ENCODE peak calls at places on chromosomes 16 and 17, in ten cellular contexts. N is right cardiac atrium; J is HCT116; O is effector memory CD4-positive, alpha-beta T cell; W is hepatocyte; Q is tibial artery; P is cardiac muscle cell; M is left ventricle myocardium inferior; G is uterus; Z is small intestine. Y is an unnamed sample. For H3K4me1, the result is how much of the 10 kb centered on the place peaks cover.

GRCh38 chr17:37543527-37544122 is 53.9 kb downstream of the DUSP14 start:
- DNase-seq in N (no peak), J (no peak), Z (no peak), M (no peak), O (no peak), P (no peak), Q (no peak), G (no peak), W (no peak), Y (no peak)

GRCh38 chr17:69235338-69236058 is 6.9 kb upstream of the ABCA10 start:
- DNase-seq in Z (peak), O (peak), M (peak), W (peak), J (peak), N (peak), Q (peak), P (peak), G (peak), Y (peak)

GRCh38 chr17:31112001-31112661 is 17.4 kb downstream of the NF1 start:
- DNase-seq in O (no peak), Z (no peak), P (no peak), Q (no peak), M (no peak), G (no peak), N (no peak), W (no peak), J (no peak), Y (no peak)

GRCh38 chr16:9003322-9003721 is 39.6 kb upstream of the USP7 start:
- DNase-seq in O (no peak), Q (no peak), W (peak), P (no peak), N (no peak), G (no peak), Z (peak), M (no peak), J (no peak), Y (no peak)

GRCh38 chr16:20319406-20319805 is 7.9 kb downstream of the GP2 start:
- DNase-seq in G (no peak), W (no peak), J (no peak), Z (no peak), P (no peak), N (no peak), O (no peak), M (no peak), Q (no peak), Y (no peak)

GRCh38 chr17:73203135-73203787 is 10.4 kb downstream of the COG1 start:
- DNase-seq in G (peak), J (no peak), Q (no peak), P (peak), N (no peak), O (no peak), M (no peak), W (peak), Z (peak), Y (no peak)

GRCh38 chr16:85637061-85637807 is 24.1 kb downstream of the GSE1 start:
- DNase-seq in Z (no peak), Q (no peak), N (no peak), J (no peak), P (no peak), G (no peak), W (no peak), O (no peak), M (no peak), Y (no peak)

GRCh38 chr16:29668267-29668666 is 5.2 kb downstream of the SPN start:
- DNase-seq in M (no peak), Q (no peak), J (no peak), G (no peak), O (no peak), Z (no peak), N (no peak), P (no peak), W (no peak), Y (no peak)

GRCh38 chr16:86120201-86120981 is 221.4 kb downstream of the IRF8 start:
- DNase-seq in W (peak), Q (no peak), Z (no peak), J (no peak), N (no peak), G (no peak), M (no peak), O (no peak), P (no peak), Y (no peak)

GRCh38 chr17:34349748-34350147 is 6.5 kb upstream of the CCL13 start:
- DNase-seq in J (no peak), Q (no peak), N (no peak), Z (no peak), O (no peak), G (no peak), W (no peak), P (no peak), M (no peak), Y (no peak)

GRCh38 chr17:8141741-8142140 is 10.5 kb downstream of the PER1 start:
- DNase-seq in W (peak), O (no peak), Q (no peak), P (peak), M (no peak), G (no peak), J (no peak), Z (no peak), N (peak), Y (no peak)

GRCh38 chr16:57834936-57835335 is 32.6 kb upstream of the KIFC3 start:
- DNase-seq in Q (no peak), Z (no peak), W (no peak), O (no peak), G (no peak), M (no peak), J (no peak), N (no peak), P (peak), Y (no peak)

GRCh38 chr17:82957961-82958491 is 118.2 kb upstream of the ZNF750 start:
- DNase-seq in P (no peak), Q (no peak), M (peak), O (no peak), G (no peak), J (no peak), N (peak), Z (no peak), W (no peak), Y (no peak)

GRCh38 chr16:65888201-65888600 is 478.3 kb upstream of the CDH5 start:
- DNase-seq in P (no peak), J (no peak), W (no peak), Z (no peak), Q (no peak), G (no peak), M (no peak), N (no peak), O (no peak), Y (no peak)

GRCh38 chr16:66569827-66570405 is 3.7 kb downstream of the CMTM1 start:
- DNase-seq in W (peak), P (peak), N (no peak), O (no peak), Q (no peak), M (no peak), J (no peak), G (no peak), Z (peak), Y (no peak)

DNA sequence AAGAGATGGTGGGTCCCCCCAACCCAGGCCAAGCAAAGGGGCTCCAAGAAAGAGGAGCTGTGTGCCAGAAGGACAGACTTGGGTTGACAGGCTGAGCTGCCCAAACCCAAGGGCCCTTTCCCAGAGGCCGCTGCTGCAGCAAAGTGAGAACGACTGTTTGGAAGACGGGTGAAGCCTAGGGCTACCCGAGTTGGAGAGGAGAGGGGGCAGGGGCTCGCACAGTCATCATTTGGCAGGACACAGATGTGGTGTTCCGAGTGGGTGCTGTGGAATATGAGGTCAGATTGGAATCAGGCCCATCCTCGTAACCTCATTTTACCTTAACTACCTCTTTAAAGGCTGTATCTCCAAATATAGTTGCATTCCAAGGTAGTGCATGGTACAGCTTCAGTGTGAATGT is 5.3 kb upstream of the MFAP4 start:
- DNase-seq in J (no peak), G (no peak), O (no peak), P (no peak), M (no peak), W (no peak), N (no peak), Q (no peak), Z (no peak), Y (no peak)
- H3K4me3 ChIP-seq in J (no peak), G (no peak), O (no peak), P (no peak), M (no peak), W (no peak), N (no peak), Q (no peak), Z (no peak), Y (no peak)

DNA sequence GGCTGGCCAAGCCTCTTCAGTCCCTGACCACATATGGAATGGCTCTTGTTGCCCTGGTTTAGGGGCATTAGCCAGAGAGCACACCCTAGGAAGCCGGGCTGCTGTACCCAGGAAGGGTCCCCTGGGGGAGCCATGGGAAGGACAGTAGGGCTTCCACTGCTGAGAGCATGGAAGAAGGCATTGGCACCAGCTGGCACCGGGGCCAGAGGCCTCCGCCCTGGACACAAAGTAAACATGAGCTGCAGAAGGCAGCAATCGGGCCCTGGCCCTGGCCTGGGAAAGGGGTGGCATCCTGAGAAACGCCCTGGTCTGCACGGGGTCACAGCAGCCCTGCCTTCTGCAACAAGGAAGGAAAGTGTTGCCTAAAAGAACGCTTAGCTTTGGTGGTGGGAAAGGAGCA is 49.4 kb downstream of the VAC14 start:
- DNase-seq in P (no peak), O (no peak), J (no peak), N (peak), Z (no peak), Q (no peak), G (no peak), W (no peak), M (no peak), Y (no peak)
- H3K4me1 ChIP-seq in P (under half), O (under half), J (under half), N (under half), Z (under half), Q (half or more), G (under half), W (under half), M (half or more), Y (under half)

GRCh38 chr17:75509528-75510258 is 5.6 kb downstream of the CASKIN2 start:
- DNase-seq in N (peak), P (no peak), W (no peak), O (no peak), Q (no peak), M (peak), J (no peak), G (peak), Z (no peak), Y (no peak)
- H3K4me3 ChIP-seq in N (no peak), P (no peak), W (no peak), O (no peak), Q (no peak), M (peak), J (no peak), G (no peak), Z (no peak), Y (no peak)

DNA sequence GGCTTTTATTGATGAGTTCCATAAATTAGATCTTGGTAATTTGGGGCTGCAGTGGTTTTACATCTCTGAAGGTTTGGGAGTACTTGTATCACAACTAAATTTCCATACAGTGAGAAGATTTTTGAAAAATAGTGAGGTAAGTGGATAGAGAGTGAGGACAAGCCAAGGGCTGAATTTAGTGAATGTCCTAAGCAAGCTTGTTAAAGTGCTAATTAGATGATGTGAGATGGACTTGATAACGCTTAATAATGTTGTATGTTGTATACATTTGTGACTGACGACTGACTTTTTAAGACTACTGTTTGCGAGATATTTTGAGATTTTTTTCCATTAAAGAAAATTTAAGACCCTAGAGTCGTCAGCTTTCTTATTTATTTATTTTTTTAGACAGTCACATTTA is 3.9 kb downstream of the NFATC3 start:
- DNase-seq in Q (no peak), P (no peak), Z (no peak), N (no peak), G (no peak), O (no peak), M (no peak), W (no peak), J (no peak), Y (no peak)
- H3K4me1 ChIP-seq in Q (half or more), P (under half), Z (under half), N (under half), G (under half), O (under half), M (half or more), W (under half), J (under half), Y (half or more)

GRCh38 chr16:25279491-25279890 is 21.8 kb upstream of the ZKSCAN2 start:
- DNase-seq in J (no peak), Q (no peak), G (no peak), O (no peak), M (no peak), W (no peak), P (no peak), Z (no peak), N (no peak), Y (no peak)
- H3K4me3 ChIP-seq in J (no peak), Q (no peak), G (no peak), O (no peak), M (no peak), W (no peak), P (no peak), Z (no peak), N (no peak), Y (no peak)

GRCh38 chr17:17497065-17497844 is 1.1 kb upstream of the RASD1 start:
- DNase-seq in J (no peak), P (no peak), G (no peak), Z (no peak), M (no peak), N (no peak), Q (no peak), W (no peak), O (no peak), Y (no peak)

GRCh38 chr17:17499402-17500145 is 3.4 kb upstream of the RASD1 start:
- DNase-seq in Z (no peak), M (no peak), P (no peak), O (no peak), N (no peak), W (no peak), J (no peak), Q (no peak), G (no peak), Y (no peak)

GRCh38 chr17:17496189-17497064 is at the start of gene RASD1:
- DNase-seq in N (peak), Z (peak), M (peak), J (no peak), Q (peak), P (peak), W (peak), G (peak), O (peak), Y (peak)

GRCh38 chr17:17498606-17499301 is 2.6 kb upstream of the RASD1 start:
- DNase-seq in W (no peak), O (no peak), M (no peak), Q (no peak), N (peak), Z (peak), P (no peak), J (no peak), G (no peak), Y (no peak)

DNA sequence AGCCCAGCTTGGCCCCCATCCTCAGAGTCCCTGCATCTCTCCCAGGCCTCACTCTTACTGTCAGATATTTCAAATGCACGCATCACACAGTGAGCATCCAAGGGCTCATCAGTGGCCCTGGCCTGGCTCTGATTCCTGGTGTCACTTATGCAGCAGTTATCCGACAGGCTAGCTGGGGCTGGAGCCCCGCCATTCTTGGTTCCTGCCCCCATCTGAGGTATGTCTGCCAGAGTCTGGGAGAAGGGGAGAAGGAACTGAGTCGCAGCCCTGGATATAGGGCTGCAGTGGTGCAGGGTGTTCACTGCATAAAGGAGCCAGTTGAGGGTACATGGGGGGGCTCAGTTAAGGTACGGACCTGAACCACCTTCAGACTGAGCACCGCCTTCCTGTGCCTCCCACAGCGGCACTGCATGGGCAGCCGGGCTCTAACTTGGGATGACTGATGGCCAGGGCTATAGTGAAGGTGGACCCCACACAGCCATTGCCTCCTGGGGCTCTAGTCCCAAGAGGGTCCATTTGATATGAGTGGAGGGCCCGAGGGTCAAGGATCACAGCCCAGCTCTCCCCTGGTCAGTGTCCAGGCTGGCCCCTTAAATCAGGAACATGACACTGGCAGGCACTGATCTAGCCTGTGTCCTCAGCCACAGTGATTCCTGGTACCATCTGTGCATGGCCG is 1.8 kb upstream of the RASD1 start:
- DNase-seq in O (no peak), J (no peak), W (no peak), G (no peak), M (no peak), Q (no peak), P (no peak), Z (no peak), N (peak), Y (no peak)
- H3K4me1 ChIP-seq in O (under half), J (under half), W (under half), G (under half), M (under half), Q (under half), P (under half), Z (under half), N (under half), Y (under half)

GRCh38 chr17:74430385-74430705 is 1.5 kb upstream of the GPRC5C start:
- DNase-seq in N (no peak), Z (no peak), P (no peak), O (no peak), W (no peak), M (no peak), J (no peak), G (no peak), Q (no peak), Y (no peak)
- H3K4me3 ChIP-seq in N (peak), Z (peak), P (peak), O (no peak), W (no peak), M (peak), J (peak), G (peak), Q (peak), Y (no peak)

DNA sequence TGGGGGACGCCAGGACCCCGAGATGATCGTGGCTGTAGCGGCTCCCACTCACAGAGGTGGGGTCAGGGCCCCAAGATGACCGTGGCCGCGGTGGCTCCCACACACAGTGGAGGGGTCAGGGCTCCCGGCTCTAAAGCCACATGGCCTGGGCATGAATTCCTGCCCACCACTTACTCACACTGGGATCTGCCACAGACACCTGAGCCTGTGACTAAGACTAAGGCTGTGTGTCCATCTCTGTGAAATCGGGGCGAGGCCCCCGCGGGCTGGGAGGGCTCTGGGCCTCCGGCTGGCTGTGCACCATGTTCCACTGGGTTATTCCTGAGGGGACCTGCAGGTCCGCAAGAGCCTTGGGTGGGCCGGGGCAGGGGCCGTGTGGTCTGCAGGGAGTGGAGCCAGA is 18.5 kb downstream of the ZFPM1 start:
- DNase-seq in P (no peak), J (no peak), G (no peak), W (no peak), M (no peak), Z (no peak), Q (no peak), N (no peak), O (no peak), Y (no peak)
- H3K4me1 ChIP-seq in P (under half), J (under half), G (under half), W (under half), M (under half), Z (under half), Q (under half), N (under half), O (under half), Y (half or more)

DNA sequence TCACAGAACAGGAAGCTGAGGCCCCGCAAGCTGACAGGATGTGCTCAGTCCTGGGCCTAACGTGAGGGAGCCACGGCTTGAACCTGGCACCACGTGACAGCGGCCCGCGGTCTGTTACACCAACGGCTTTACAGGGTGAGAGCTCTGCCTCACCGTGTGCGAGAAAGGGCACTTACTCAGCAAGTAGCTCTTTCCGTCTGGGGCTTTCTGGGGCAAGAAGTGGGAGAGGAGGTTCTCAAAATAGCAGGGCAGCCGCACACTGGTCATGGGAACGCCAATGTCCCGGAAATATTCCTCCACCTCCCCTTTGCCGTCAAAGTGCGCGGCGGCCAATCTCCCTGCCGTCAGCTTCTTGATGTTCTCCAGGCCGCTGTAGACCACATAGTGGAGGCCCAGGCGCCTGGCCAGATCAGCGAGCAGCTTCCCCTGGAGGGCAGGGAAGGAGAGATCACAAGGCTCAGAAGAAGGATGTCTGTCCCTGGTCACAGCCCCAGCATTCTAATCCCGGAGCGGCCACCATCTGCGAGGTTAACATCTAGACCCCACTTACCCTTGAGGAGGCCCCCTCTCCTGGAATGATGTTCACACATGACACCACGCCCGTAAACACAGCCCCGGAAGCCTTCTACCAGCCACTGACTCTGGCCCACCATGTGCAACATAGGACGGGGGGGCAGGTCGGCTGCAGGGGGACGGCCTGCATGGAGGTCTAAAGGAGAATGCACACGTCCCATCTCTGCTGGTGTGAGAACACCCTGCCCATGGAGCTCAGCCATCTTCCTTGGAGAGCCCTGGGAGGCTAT is 8.2 kb downstream of the NMRAL1 start:
- DNase-seq in Q (no peak), P (peak), W (no peak), G (no peak), Z (peak), M (peak), J (no peak), O (peak), N (peak), Y (no peak)
- H3K4me3 ChIP-seq in Q (no peak), P (no peak), W (no peak), G (no peak), Z (no peak), M (peak), J (no peak), O (no peak), N (no peak), Y (no peak)

DNA sequence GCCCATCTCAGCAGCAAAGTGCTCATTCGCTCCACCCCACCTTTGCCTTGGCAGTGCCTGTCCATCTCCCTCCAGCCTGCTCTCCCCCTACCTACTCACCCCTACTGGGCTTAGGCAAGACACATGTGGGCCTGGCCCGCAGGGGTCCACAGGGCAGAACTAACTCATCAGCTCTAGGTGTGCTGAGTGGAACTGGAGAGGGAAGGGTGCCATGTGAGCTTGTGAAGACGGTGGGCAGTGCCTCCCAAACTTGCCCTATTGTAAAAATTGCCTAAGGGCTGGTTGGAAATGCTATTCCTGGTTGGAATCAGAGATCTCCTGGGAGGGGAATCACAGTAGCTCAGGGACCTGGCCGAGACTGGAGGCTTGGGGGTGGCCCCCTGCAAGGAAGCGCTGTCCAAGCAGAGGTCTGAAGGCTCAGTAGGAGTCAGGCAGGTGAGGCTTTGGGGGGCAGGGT is 29.1 kb upstream of the TNS4 start:
- DNase-seq in Z (no peak), G (no peak), N (no peak), O (no peak), Q (peak), J (no peak), P (no peak), W (no peak), M (no peak), Y (no peak)
- H3K4me1 ChIP-seq in Z (under half), G (under half), N (under half), O (under half), Q (under half), J (under half), P (under half), W (under half), M (under half), Y (under half)

Y was measured in CD4-positive, CD25-positive, alpha-beta regulatory T cell.